ENCODE peak calls at places on chromosomes 13 and 19, in nine cellular contexts. Q, J, A, F, Z, B, L, M and G are unnamed samples.

GRCh38 chr13:40388617-40389016 is 277.8 kb downstream of the FOXO1 start:
- DNase-seq in M (no peak), Q (no peak), J (no peak), Z (no peak), B (peak; percentile 24), A (no peak), F (no peak), L (peak; percentile 55), G (no peak)

GRCh38 chr19:45206328-45206727 is 27.7 kb downstream of the BLOC1S3 start:
- DNase-seq in Q (no peak), Z (no peak), A (no peak), M (no peak), F (no peak), L (no peak), J (no peak), B (no peak), G (no peak)

GRCh38 chr13:92175330-92175729 is 776.9 kb downstream of the GPC5 start:
- DNase-seq in F (no peak), B (peak; percentile 31), L (peak; percentile 53), A (peak; percentile 56), M (no peak), J (no peak), Q (peak; percentile 41), Z (peak; percentile 67), G (no peak)

GRCh38 chr13:29684441-29684840 is 89.0 kb upstream of the SLC7A1 start:
- DNase-seq in Z (no peak), J (no peak), F (no peak), M (no peak), L (no peak), B (no peak), A (peak; percentile 81), Q (no peak), G (no peak)

GRCh38 chr19:4456843-4457653 is 546 bp downstream of the UBXN6 start:
- DNase-seq in A (peak; percentile 75), Z (peak; percentile 85), L (peak; percentile 84), M (no peak), Q (peak; percentile 43), F (no peak), J (no peak), B (peak; percentile 82), G (peak; percentile 49)

GRCh38 chr19:55092423-55093318 is 17.0 kb downstream of the EPS8L1 start:
- DNase-seq in F (no peak), Q (no peak), Z (peak; percentile 80), J (no peak), L (no peak), A (no peak), M (no peak), B (no peak), G (no peak)

GRCh38 chr19:273393-273792 is 17.8 kb downstream of the PLPP2 start:
- DNase-seq in A (no peak), L (no peak), Z (no peak), F (no peak), J (no peak), Q (no peak), M (no peak), B (no peak), G (no peak)

GRCh38 chr13:80469841-80470378 is 129.0 kb upstream of the SPRY2 start:
- DNase-seq in Z (no peak), B (peak; percentile 39), M (peak; percentile 93), Q (peak; percentile 92), A (peak; percentile 37), J (no peak), F (peak; percentile 75), L (peak; percentile 83), G (no peak)

GRCh38 chr19:43620061-43621001 is 902 bp upstream of the ZNF428 start:
- DNase-seq in A (no peak), M (no peak), Q (no peak), J (no peak), L (no peak), Z (no peak), B (no peak), F (no peak), G (peak; percentile 89)

GRCh38 chr19:33395561-33396550 is 22.3 kb downstream of the CEBPG start:
- DNase-seq in A (peak; percentile 90), L (no peak), M (peak; percentile 70), B (no peak), Q (peak; percentile 86), F (peak; percentile 66), J (no peak), Z (no peak), G (peak; percentile 72)

GRCh38 chr19:55647732-55648656 is at the start of gene CCDC106:
- DNase-seq in L (peak; percentile 73), Z (peak; percentile 96), M (peak; percentile 60), J (peak; percentile 60), Q (no peak), B (peak; percentile 77), A (peak; percentile 75), F (peak; percentile 81), G (peak; percentile 79)